ENCODE peak calls at places on chromosomes 5 and 9, in six cellular contexts. X, J, Y, S, B and H are unnamed samples. For H3K4me1, the result is how much of the 10 kb centered on the place peaks cover.

GRCh38 chr5:757931-758697 is 26.4 kb downstream of the ZDHHC11B start:
- DNase-seq in X (peak), J (no peak), Y (peak), S (no peak), B (peak), H (peak)

GRCh38 chr5:119355636-119356383 is at the start of gene TNFAIP8:
- DNase-seq in X (peak), J (peak), Y (peak), S (peak), B (peak), H (peak)

GRCh38 chr5:10244357-10244944 is 5.2 kb downstream of the ATPSCKMT start:
- DNase-seq in X (no peak), J (no peak), Y (no peak), S (no peak), B (no peak), H (no peak)

GRCh38 chr5:77958642-77959315 is 182.6 kb upstream of the TBCA start:
- DNase-seq in X (peak), J (peak), Y (no peak), S (no peak), B (no peak), H (no peak)

GRCh38 chr9:132560604-132561304 is 21.7 kb upstream of the BARHL1 start:
- DNase-seq in X (no peak), J (no peak), Y (no peak), S (no peak), B (no peak), H (no peak)

GRCh38 chr9:30012622-30013021 is 2371.8 kb upstream of the ACO1 start:
- DNase-seq in X (no peak), J (no peak), Y (no peak), S (no peak), B (no peak), H (no peak)

GRCh38 chr5:145811834-145812625 is 23.1 kb downstream of the PRELID2 start:
- DNase-seq in X (no peak), J (no peak), Y (no peak), S (peak), B (no peak), H (peak)

GRCh38 chr5:10338996-10339903 is 14.2 kb upstream of the MARCHF6 start:
- DNase-seq in X (peak), J (no peak), Y (peak), S (no peak), B (no peak), H (no peak)

GRCh38 chr5:16934123-16934522 is 2.0 kb downstream of the MYO10 start:
- DNase-seq in X (peak), J (peak), Y (peak), S (peak), B (peak), H (peak)

GRCh38 chr5:1914471-1914870 is 31.7 kb upstream of the IRX4 start:
- DNase-seq in X (no peak), J (no peak), Y (no peak), S (no peak), B (no peak), H (no peak)

GRCh38 chr9:100473271-100474081 is 527 bp downstream of the TMEFF1 start:
- DNase-seq in X (peak), J (no peak), Y (peak), S (peak), B (peak), H (peak)

GRCh38 chr9:21316860-21317259 is 11.7 kb upstream of the IFNA5 start:
- DNase-seq in X (no peak), J (no peak), Y (no peak), S (no peak), B (no peak), H (no peak)

GRCh38 chr5:53965459-53965858 is 344.9 kb downstream of the ARL15 start:
- DNase-seq in X (no peak), J (no peak), Y (no peak), S (no peak), B (no peak), H (no peak)

GRCh38 chr5:149636861-149637246 is 55.6 kb downstream of the ARHGEF37 start:
- DNase-seq in X (peak), J (peak), Y (peak), S (peak), B (peak), H (peak)

GRCh38 chr9:116442528-116442927 is 244.6 kb upstream of the TRIM32 start:
- DNase-seq in X (no peak), J (no peak), Y (no peak), S (no peak), B (no peak), H (no peak)

DNA sequence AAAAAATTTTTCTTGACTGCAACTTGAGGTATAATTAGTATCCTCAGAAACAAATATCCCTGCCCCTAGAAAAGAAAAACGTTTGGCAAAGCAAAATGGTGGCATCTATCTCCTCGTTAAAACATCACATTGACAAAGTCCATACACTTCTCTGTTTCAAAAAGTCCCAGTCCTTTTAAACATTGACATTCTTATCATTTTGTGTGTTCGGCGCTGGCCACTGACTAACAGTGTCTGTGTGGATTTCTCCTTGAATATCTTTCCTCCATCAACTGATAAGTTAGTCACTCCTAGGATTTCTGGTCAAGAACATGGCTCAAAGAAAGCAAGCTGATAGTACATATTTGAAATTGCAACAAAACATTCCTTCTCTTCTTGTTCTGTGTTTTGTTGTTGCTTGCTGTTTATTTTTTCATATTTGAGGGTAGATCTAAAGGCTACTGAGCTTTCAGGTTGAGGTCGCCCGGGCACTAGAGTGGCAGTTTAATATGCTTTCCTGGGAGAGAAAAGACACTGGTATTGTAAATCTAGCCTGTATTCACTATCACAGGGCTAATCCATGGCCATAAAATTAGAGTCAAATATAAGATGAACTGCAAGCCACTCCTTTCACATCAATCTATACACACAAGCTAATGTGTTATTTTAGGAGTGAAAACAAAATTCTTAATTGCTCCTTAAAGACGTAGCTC is 8.5 kb upstream of the PPIC start:
- DNase-seq in X (no peak), J (no peak), Y (no peak), S (no peak), B (peak), H (peak)
- H4K91ac ChIP-seq in X (no peak), J (no peak), Y (no peak), S (no peak), B (no peak), H (no peak)

DNA sequence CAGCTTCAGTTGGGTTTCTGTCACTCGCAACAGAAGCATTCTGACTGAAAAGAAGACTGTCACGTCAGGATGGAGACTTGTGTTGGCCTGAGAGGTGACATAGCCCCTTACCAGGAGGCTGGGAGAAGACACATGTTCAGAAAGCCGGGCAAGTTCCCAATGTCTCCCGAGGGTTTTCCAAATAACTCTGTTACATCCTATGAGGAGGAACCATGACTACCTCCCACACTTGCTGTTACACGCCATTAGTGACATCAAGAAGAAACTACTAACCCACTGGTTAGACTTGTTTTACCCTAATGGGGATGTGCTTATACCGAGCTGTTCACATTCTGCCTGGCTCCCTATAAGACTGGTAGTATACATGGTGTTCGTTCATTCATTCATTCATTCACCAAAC is 33.3 kb downstream of the SH3PXD2B start:
- DNase-seq in X (no peak), J (no peak), Y (no peak), S (no peak), B (no peak), H (no peak)
- H3K4me1 ChIP-seq in X (under half), J (under half), Y (under half), S (under half), B (under half), H (under half)

GRCh38 chr9:34576943-34577634 is 12.4 kb downstream of the CNTFR start:
- DNase-seq in X (peak), J (no peak), Y (no peak), S (no peak), B (no peak), H (no peak)
- H2BK5ac ChIP-seq in X (no peak), J (no peak), Y (no peak), S (no peak), B (no peak), H (no peak)

GRCh38 chr9:89743576-89744254 is 138.9 kb downstream of the GADD45G start:
- DNase-seq in X (peak), J (peak), Y (no peak), S (no peak), B (no peak), H (no peak)

GRCh38 chr9:89743216-89743575 is 138.4 kb downstream of the GADD45G start:
- DNase-seq in X (no peak), J (no peak), Y (no peak), S (no peak), B (no peak), H (no peak)

GRCh38 chr9:89745601-89746376 is 141.0 kb downstream of the GADD45G start:
- DNase-seq in X (no peak), J (no peak), Y (no peak), S (no peak), B (no peak), H (no peak)

GRCh38 chr9:89744255-89744648 is 139.4 kb downstream of the GADD45G start:
- DNase-seq in X (no peak), J (no peak), Y (no peak), S (no peak), B (no peak), H (no peak)

GRCh38 chr9:89744730-89745129 is 139.9 kb downstream of the GADD45G start:
- DNase-seq in X (no peak), J (no peak), Y (no peak), S (no peak), B (peak), H (no peak)
- H4K91ac ChIP-seq in X (no peak), J (no peak), Y (no peak), S (no peak), B (peak), H (no peak)

DNA sequence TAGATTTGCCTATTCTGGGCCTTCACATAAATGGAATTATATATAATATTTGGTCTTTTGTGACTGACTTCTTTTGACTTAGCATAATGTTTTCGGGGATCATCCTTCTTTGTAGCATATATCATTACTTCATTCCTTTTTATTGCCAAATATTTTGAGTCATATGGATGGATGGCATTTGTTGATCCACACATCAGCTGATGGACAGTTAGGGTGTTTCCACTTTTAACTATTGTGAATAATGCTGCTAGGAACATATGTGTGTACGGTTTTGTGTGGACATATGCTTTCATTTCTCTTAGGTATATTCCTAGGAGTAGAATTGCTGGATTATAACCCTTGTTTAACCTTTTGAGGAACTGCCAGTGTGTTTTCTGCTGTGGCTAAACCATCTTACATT is 249.6 kb downstream of the FANCC start:
- DNase-seq in X (no peak), J (no peak), Y (no peak), S (no peak), B (no peak), H (no peak)
- H3K4me1 ChIP-seq in X (under half), J (under half), Y (under half), S (under half), B (under half), H (under half)

DNA sequence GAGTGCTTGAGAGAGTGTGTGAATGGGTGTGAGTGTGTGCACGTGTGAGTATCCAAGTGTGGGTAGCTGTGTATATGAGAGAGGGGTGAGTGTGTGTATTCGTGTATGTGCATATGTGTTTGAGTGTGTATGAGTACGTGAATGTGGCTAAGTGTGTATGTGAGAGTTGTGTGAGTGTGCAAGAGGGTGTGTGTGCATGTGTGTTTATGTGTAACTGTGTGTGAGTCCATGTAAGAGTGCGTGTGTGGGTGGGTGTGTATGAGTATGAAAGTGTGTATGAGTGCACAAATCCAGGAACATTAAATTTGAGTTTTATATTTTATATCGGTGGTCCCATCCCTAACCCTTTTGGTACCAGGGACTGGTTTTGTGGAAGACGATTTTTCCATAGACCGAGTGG is 156.4 kb downstream of the TENT4A start:
- DNase-seq in X (no peak), J (no peak), Y (no peak), S (no peak), B (no peak), H (no peak)
- H2BK5ac ChIP-seq in X (no peak), J (no peak), Y (no peak), S (no peak), B (no peak), H (no peak)

DNA sequence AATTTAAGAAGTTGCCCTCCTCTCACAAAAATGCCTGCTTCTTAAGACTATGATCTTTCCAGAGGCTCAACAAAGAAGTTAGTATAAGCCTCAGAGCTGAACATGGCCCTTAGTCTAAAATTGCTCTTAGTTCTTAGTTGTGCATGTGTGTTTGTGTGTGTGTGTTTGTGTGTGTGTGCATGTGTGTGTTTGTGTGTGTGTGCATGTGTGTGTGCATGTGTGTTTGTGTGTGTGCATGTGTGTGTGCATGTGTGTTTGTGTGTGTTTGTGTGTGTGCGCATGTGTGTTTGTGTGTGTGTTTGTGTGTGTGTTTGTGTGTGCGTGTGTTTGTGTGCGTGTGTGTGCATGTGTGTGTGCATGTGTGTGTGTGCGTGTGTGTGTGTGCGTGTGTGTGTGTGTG is 15.8 kb downstream of the IL31RA start:
- DNase-seq in X (no peak), J (no peak), Y (no peak), S (no peak), B (no peak), H (no peak)
- H4K91ac ChIP-seq in X (no peak), J (no peak), Y (no peak), S (no peak), B (no peak), H (no peak)